ENCODE peak calls at places on chromosomes 4 and X, in five cellular contexts. C is BJ, G is astrocyte of the cerebellum, N is endothelial cell, H is adrenal gland. W is an unnamed sample.

GRCh38 chr4:184815046-184815877 is 10.5 kb downstream of the ACSL1 start:
- DNase-seq in C (no peak), G (no peak), N (no peak), H (peak), W (peak)

GRCh38 chr4:26431461-26432165 is 58.7 kb downstream of the CCKAR start:
- DNase-seq in C (no peak), G (no peak), N (no peak), H (no peak), W (no peak)

GRCh38 chr4:125390126-125390525 is 75.4 kb downstream of the FAT4 start:
- DNase-seq in C (peak), G (peak), N (no peak), H (no peak), W (no peak)

GRCh38 chrX:1481636-1482529 is 29.2 kb upstream of the ASMTL start:
- DNase-seq in C (peak), G (peak), N (peak), H (peak), W (no peak)

GRCh38 chr4:139734201-139734874 is 68.7 kb downstream of the MGST2 start:
- DNase-seq in C (peak), G (no peak), N (no peak), H (peak), W (no peak)

GRCh38 chrX:21907250-21907649 is 33.3 kb upstream of the SMS start:
- DNase-seq in C (no peak), G (peak), N (no peak), H (no peak), W (no peak)

GRCh38 chrX:129544780-129545179 is 4.7 kb downstream of the OCRL start:
- DNase-seq in C (no peak), G (no peak), N (no peak), H (no peak), W (no peak)

GRCh38 chr4:57504139-57504538 is 394.0 kb upstream of the IGFBP7 start:
- DNase-seq in C (no peak), G (no peak), N (no peak), H (no peak), W (no peak)

GRCh38 chr4:183142566-183143545 is 43.8 kb downstream of the WWC2 start:
- DNase-seq in C (peak), G (no peak), N (no peak), H (peak), W (no peak)

DNA sequence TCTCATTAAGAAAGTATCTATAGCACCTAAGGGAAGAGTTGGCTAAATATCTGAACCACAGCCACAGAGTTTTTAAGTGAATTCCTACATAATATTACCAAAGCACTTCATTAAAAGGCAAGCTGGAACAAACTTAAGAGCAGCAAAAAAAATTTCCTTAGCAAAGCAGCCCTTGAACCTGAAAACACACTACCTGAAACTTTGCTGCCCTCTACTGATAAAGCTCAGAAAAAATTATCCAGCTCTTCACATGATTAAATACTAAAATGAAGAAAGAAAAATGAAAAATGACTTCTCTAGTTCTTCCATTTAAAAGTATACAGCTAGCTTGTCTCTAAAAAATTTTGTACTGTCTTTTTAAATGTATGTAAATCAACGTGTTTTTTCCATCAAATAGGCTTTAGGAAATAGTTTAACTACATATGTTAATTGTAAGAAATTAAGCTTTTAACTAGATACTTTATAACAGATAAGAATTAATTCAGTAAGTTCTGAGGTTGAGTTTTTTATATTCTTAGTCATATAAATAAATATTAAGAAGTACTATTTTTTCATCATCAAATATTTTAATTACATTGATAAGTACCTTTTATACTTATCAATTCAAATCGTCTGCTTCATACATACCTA is 156.1 kb downstream of the STPG2 start:
- DNase-seq in C (no peak), G (peak), N (no peak), H (no peak), W (no peak)
- TF ChIP-seq CTCF in C (no peak), G (peak), N (no peak), H (peak), W (peak)

DNA sequence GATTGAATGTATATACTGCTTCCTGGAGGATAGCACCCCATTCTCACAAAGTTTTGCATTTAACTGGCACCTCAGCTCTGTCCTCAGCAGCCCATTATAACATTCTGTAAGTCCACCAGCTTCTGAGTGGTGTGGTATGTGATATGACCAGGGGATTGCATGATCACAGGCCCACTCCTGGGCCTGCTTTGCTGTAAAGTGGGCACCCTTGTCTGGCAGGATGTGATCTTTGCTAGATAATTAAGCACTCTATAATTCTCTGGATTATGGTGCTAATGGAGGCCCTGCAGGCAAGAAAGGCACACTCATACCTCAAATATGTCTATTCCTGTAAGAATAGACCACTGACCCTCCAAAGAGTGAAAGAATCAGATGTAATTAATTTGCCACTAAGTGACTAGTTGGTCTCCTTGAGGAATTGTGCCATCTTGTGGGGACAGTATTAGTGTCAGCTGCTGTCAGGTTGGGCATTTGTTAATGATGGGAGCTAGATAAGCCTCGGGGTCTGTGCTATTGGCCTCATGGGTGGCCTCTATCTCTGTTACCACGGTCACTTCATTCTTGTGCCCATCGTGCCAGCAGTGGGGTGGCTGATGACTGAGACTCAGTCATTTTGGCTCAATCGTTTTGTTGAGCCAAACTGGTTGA is 2.2 kb upstream of the CFI start:
- DNase-seq in C (no peak), G (no peak), N (peak), H (peak), W (no peak)
- TF ChIP-seq CTCF in C (peak), G (peak), N (no peak), H (peak), W (no peak)

DNA sequence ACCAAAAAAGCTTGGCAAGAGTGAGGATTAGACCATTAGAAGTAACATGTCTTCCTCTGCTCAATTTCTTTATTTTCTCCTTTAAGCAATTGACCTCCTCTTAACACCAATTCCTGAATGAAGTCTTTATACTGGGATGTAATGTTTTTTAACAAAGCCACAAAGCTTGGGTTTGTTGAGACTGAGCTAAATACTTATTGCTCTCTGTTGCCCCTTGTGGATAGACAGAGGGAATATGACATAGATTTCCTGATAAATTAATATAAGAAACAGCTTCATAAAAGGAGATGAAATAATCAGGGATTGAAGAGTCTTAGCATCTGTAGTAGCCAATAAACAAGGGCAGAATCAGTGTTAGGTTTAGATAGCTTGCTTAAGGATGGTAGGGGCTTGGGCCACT is 57.6 kb downstream of the CCDC160 start:
- DNase-seq in C (no peak), G (no peak), N (no peak), H (no peak), W (no peak)
- TF ChIP-seq CTCF in C (peak), G (peak), N (no peak), H (peak), W (peak)

GRCh38 chrX:106401965-106402559 is 209.7 kb upstream of the RADX start:
- DNase-seq in C (no peak), G (no peak), N (no peak), H (no peak), W (no peak)

GRCh38 chrX:106392346-106392745 is 219.4 kb upstream of the RADX start:
- DNase-seq in C (no peak), G (no peak), N (no peak), H (no peak), W (no peak)

GRCh38 chrX:106397788-106398538 is 213.8 kb upstream of the RADX start:
- DNase-seq in C (no peak), G (peak), N (no peak), H (no peak), W (no peak)
- TF ChIP-seq CTCF in C (no peak), G (peak), N (no peak), H (peak), W (no peak)

GRCh38 chr4:173231916-173232315 is 63.3 kb downstream of the GALNT7 start:
- DNase-seq in C (no peak), G (no peak), N (no peak), H (no peak), W (no peak)
- TF ChIP-seq CTCF in C (peak), G (peak), N (no peak), H (peak), W (no peak)

DNA sequence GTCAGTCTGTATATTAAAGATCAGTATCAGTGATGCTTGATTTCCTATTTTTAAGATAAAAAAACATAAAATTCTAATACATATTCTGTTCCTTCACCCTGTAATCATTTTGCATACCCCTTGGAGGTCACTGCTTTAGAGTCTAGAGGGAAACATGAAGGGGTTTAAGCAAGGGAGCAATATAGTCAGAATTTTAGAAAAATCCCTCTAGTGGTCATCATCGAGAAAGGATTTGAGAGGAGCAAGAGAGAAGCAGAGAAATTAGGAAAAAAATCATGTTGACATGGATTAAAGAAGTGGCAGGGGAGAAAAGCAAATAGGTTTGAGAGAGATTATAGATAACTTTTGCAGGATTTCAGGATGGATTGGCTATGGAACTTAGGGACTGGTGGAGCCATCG is 11.1 kb downstream of the APEX2 start:
- DNase-seq in C (no peak), G (no peak), N (no peak), H (no peak), W (no peak)
- TF ChIP-seq CTCF in C (peak), G (peak), N (peak), H (peak), W (peak)

GRCh38 chr4:20760053-20760452 is 59.8 kb downstream of the PACRGL start:
- DNase-seq in C (no peak), G (no peak), N (no peak), H (no peak), W (no peak)
- TF ChIP-seq CTCF in C (peak), G (no peak), N (no peak), H (no peak), W (no peak)

GRCh38 chr4:152448806-152449205 is 87.1 kb downstream of the FBXW7 start:
- DNase-seq in C (no peak), G (no peak), N (no peak), H (no peak), W (no peak)
- TF ChIP-seq CTCF in C (no peak), G (no peak), N (no peak), H (no peak), W (no peak)

DNA sequence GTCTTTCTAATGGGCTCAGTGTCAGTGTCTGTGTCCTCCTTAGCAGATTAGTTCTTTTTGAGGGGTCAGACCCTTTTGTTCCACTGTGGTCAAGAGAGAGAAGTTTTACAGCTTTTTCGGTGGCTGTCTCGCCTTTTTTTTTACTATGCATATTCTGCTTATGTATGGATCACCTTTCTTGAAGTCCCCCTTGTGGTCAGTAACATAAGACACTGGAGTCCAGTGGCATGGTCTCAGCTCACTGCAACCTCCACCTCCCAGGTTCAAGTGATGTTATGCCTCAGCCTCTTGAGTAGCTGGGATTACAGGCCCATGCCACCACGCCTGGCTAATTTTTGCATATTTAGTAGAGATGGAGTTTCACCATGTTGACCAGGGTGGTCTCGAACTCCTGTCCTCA is 54.0 kb upstream of the PGRMC2 start:
- DNase-seq in C (no peak), G (no peak), N (no peak), H (no peak), W (no peak)
- TF ChIP-seq CTCF in C (no peak), G (peak), N (no peak), H (no peak), W (peak)

GRCh38 chrX:23103546-23103945 is 103.8 kb downstream of the DDX53 start:
- DNase-seq in C (no peak), G (no peak), N (no peak), H (no peak), W (no peak)
- TF ChIP-seq CTCF in C (no peak), G (no peak), N (no peak), H (no peak), W (no peak)